ENCODE peak calls at places on chromosome 4, in five cellular contexts. P, K, N, W and Q are unnamed samples.

GRCh38 chr4:79597266-79597665 is 189.2 kb upstream of the GK2 start:
- ATAC-seq in N (no peak), K (no peak), P (no peak), W (no peak), Q (no peak)

GRCh38 chr4:27819261-27819660 is 958.6 kb downstream of the STIM2 start:
- ATAC-seq in K (no peak), P (no peak), W (no peak), N (no peak), Q (no peak)

GRCh38 chr4:126850286-126850685 is 782.5 kb upstream of the INTU start:
- ATAC-seq in P (peak), K (no peak), W (peak), N (peak), Q (no peak)

GRCh38 chr4:169099775-169100180 is 89.7 kb upstream of the CBR4 start:
- ATAC-seq in K (peak), W (no peak), N (no peak), P (peak), Q (peak)

GRCh38 chr4:128600996-128601857 is 208.3 kb upstream of the JADE1 start:
- ATAC-seq in W (peak), K (peak), N (peak), P (peak), Q (peak)

GRCh38 chr4:114041117-114041475 is 61.6 kb upstream of the ARSJ start:
- ATAC-seq in W (no peak), P (no peak), N (no peak), K (no peak), Q (no peak)

GRCh38 chr4:69881173-69881773 is 21.3 kb upstream of the SULT1E1 start:
- ATAC-seq in N (peak), P (peak), W (no peak), K (peak), Q (no peak)

GRCh38 chr4:143396695-143397094 is 60.0 kb downstream of the GAB1 start:
- ATAC-seq in P (no peak), N (no peak), W (peak), K (peak), Q (no peak)

GRCh38 chr4:168839758-168840385 is 170.2 kb downstream of the CBR4 start:
- ATAC-seq in W (no peak), K (no peak), N (peak), P (peak), Q (peak)

GRCh38 chr4:69568787-69569186 is 70.7 kb downstream of the UGT2A2 start:
- ATAC-seq in N (no peak), P (no peak), W (no peak), K (no peak), Q (no peak)

GRCh38 chr4:14719053-14719452 is 283.2 kb upstream of the CPEB2 start:
- ATAC-seq in W (no peak), N (no peak), P (no peak), K (no peak), Q (peak)

GRCh38 chr4:104735174-104735573 is 240.5 kb upstream of the CXXC4 start:
- ATAC-seq in P (no peak), W (no peak), K (no peak), N (no peak), Q (no peak)

GRCh38 chr4:48085821-48086602 is 48.0 kb downstream of the TXK start:
- ATAC-seq in N (no peak), K (no peak), P (no peak), W (no peak), Q (no peak)

GRCh38 chr4:10730019-10730418 is 45.5 kb upstream of the CLNK start:
- ATAC-seq in W (no peak), N (no peak), K (no peak), P (peak), Q (no peak)

GRCh38 chr4:129138762-129139496 is 43.0 kb downstream of the C4orf33 start:
- ATAC-seq in K (peak), W (peak), N (no peak), P (no peak), Q (no peak)

GRCh38 chr4:74968456-74969164 is 35.7 kb downstream of the PARM1 start:
- ATAC-seq in W (no peak), N (no peak), P (peak), K (no peak), Q (no peak)

GRCh38 chr4:159463235-159463634 is 360.4 kb downstream of the RAPGEF2 start:
- ATAC-seq in K (peak), W (no peak), N (no peak), P (no peak), Q (no peak)

GRCh38 chr4:118816538-118817177 is 19.3 kb downstream of the SEC24D start:
- ATAC-seq in K (no peak), W (peak), N (no peak), P (no peak), Q (no peak)

GRCh38 chr4:55727746-55728145 is 91.6 kb upstream of the NMU start:
- ATAC-seq in P (no peak), K (no peak), N (peak), W (no peak), Q (no peak)

GRCh38 chr4:113756005-113756410 is 5.5 kb downstream of the CAMK2D start:
- ATAC-seq in W (no peak), K (peak), P (peak), N (no peak), Q (no peak)

GRCh38 chr4:98909646-98910045 is 19.3 kb downstream of the EIF4E start:
- ATAC-seq in P (no peak), N (no peak), K (no peak), W (no peak), Q (no peak)

GRCh38 chr4:147799986-147800555 is 68.2 kb downstream of the ARHGAP10 start:
- ATAC-seq in N (no peak), W (no peak), K (no peak), P (peak), Q (no peak)

GRCh38 chr4:113607998-113608397 is 153.5 kb downstream of the CAMK2D start:
- ATAC-seq in N (no peak), W (no peak), P (peak), K (no peak), Q (no peak)

GRCh38 chr4:42642136-42642797 is 14.6 kb downstream of the ATP8A1 start:
- ATAC-seq in W (no peak), N (no peak), P (peak), K (no peak), Q (no peak)

GRCh38 chr4:15162465-15163283 is 160.4 kb downstream of the CPEB2 start:
- ATAC-seq in W (peak), K (peak), P (peak), N (peak), Q (peak)

GRCh38 chr4:153480704-153481103 is 14.5 kb downstream of the TMEM131L start:
- ATAC-seq in N (no peak), K (no peak), P (peak), W (no peak), Q (no peak)

GRCh38 chr4:86977621-86978184 is 42.9 kb downstream of the AFF1 start:
- ATAC-seq in W (no peak), P (peak), K (peak), N (peak), Q (no peak)

GRCh38 chr4:53141308-53141707 is 224.6 kb downstream of the SCFD2 start:
- ATAC-seq in P (no peak), K (no peak), N (no peak), W (no peak), Q (no peak)

GRCh38 chr4:4981427-4981826 is 37.8 kb downstream of the CYTL1 start:
- ATAC-seq in P (no peak), W (no peak), K (no peak), N (peak), Q (peak)

GRCh38 chr4:81490761-81491160 is 19.1 kb upstream of the RASGEF1B start:
- ATAC-seq in W (no peak), K (no peak), N (peak), P (no peak), Q (no peak)

GRCh38 chr4:80171251-80171650 is 26.1 kb upstream of the PRDM8 start:
- ATAC-seq in N (no peak), W (no peak), P (no peak), K (no peak), Q (no peak)

DNA sequence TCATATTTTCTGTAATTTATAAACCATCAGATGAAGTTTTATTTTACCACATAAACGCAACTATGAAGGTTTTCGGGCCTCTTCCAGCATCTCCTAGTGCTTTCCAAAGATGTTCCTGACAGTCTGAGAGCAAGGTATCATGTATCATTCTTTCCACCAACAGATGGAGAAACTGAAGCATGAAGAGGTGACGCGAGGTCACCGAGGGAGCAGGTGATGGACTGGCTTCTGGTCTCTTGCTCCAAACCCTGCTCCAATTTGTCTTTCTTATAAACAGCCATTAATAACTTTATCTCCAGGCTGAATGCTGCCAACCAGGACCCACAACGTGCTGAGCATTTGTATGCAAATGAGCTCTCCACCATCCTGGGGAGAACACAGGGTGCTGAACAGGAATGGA is 86.3 kb upstream of the MAML3 start:
- ATAC-seq in K (no peak), N (no peak), P (no peak), W (no peak), Q (no peak)
- TF ChIP-seq POLR2AphosphoS5 in K (no peak), N (no peak), P (no peak), W (no peak), Q (no peak)

GRCh38 chr4:20251796-20252655 is at the start of gene SLIT2:
- ATAC-seq in K (peak), N (peak), P (peak), W (peak), Q (peak)

GRCh38 chr4:20254517-20255250 is 3.0 kb downstream of the SLIT2 start:
- ATAC-seq in W (no peak), P (no peak), N (peak), K (no peak), Q (peak)

GRCh38 chr4:20253799-20254409 is 2.2 kb downstream of the SLIT2 start:
- ATAC-seq in K (no peak), P (no peak), N (peak), W (no peak), Q (peak)

GRCh38 chr4:20252656-20253271 is 1.1 kb downstream of the SLIT2 start:
- ATAC-seq in P (no peak), N (peak), W (no peak), K (no peak), Q (peak)

GRCh38 chr4:20253272-20253798 is 1.6 kb downstream of the SLIT2 start:
- ATAC-seq in K (no peak), W (no peak), N (peak), P (no peak), Q (no peak)
- H3K4me3 ChIP-seq in K (no peak), W (no peak), N (peak), P (no peak), Q (peak)

GRCh38 chr4:141080668-141081067 is 52.6 kb downstream of the RNF150 start:
- ATAC-seq in K (no peak), W (no peak), P (no peak), N (no peak), Q (no peak)
- TF ChIP-seq EP300 in K (no peak), W (no peak), P (no peak), N (no peak), Q (no peak)

GRCh38 chr4:26275261-26275660 is 45.6 kb upstream of the RBPJ start:
- ATAC-seq in W (no peak), N (peak), P (no peak), K (no peak), Q (no peak)

GRCh38 chr4:26271703-26272102 is 49.1 kb upstream of the RBPJ start:
- ATAC-seq in K (no peak), N (no peak), W (no peak), P (no peak), Q (no peak)

GRCh38 chr4:26272654-26273307 is 48.0 kb upstream of the RBPJ start:
- ATAC-seq in P (no peak), K (no peak), N (peak), W (no peak), Q (no peak)

GRCh38 chr4:26269038-26269437 is 51.8 kb upstream of the RBPJ start:
- ATAC-seq in N (no peak), W (no peak), P (no peak), K (no peak), Q (no peak)

GRCh38 chr4:26273308-26273980 is 47.4 kb upstream of the RBPJ start:
- ATAC-seq in P (no peak), K (no peak), N (peak), W (no peak), Q (peak)
- TF ChIP-seq POLR2AphosphoS5 in P (no peak), K (no peak), N (no peak), W (no peak), Q (no peak)

DNA sequence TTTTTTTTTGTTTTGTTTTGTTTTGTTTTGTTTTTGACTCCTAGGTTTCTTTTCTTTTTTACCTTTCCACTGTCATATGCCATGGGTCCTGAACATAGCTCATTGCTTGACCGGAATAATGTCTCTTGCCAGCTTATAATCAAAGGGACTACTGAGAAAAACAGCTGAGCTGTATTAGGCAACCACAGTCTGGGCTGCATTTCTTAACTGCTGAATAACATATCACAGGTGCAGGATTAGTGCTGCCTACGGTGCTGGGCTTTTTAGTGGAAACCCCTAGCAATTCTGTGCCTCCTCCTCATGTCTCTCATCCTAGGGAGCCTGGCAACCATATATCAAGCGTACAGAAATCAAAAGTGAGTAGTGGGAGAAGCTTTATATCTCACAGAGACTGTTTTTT is 333.5 kb downstream of the BMPR1B start:
- ATAC-seq in W (no peak), K (no peak), P (no peak), N (no peak), Q (no peak)
- H3K4me3 ChIP-seq in W (no peak), K (no peak), P (no peak), N (no peak), Q (no peak)

DNA sequence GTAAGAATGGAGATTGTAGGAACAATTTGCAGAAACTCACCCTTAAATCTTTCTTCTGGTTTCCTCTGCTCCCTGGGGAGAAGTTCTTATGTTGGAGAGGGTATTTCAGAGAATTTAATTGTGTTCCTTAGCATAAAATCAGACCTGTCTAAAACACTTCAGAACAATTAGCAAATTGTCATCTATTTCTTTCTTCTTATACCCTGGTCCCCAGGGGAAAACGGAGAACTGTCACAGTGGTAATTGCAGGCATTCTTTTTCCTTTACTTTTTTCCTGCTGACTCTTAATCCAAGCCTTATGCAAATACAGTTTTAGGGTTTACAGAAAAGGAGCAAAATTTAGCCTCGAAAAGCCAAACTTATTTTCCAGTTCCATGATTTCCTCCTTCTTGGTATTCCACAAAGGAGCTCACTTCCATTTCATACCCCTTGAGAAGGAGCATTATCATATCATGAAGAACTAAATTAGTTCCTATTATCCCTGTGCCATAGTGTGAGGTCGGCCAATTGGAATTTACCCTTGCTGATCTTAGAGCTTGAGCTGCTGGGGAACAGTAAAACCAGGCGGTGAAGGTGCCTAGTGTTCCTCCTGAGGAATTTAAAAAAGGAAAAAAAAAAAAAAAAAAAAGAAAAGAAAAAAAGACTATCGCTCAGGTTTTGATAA is 173.8 kb downstream of the IL15 start:
- ATAC-seq in N (no peak), W (no peak), K (no peak), P (no peak), Q (no peak)
- TF ChIP-seq EP300 in N (no peak), W (no peak), K (no peak), P (no peak), Q (no peak)

DNA sequence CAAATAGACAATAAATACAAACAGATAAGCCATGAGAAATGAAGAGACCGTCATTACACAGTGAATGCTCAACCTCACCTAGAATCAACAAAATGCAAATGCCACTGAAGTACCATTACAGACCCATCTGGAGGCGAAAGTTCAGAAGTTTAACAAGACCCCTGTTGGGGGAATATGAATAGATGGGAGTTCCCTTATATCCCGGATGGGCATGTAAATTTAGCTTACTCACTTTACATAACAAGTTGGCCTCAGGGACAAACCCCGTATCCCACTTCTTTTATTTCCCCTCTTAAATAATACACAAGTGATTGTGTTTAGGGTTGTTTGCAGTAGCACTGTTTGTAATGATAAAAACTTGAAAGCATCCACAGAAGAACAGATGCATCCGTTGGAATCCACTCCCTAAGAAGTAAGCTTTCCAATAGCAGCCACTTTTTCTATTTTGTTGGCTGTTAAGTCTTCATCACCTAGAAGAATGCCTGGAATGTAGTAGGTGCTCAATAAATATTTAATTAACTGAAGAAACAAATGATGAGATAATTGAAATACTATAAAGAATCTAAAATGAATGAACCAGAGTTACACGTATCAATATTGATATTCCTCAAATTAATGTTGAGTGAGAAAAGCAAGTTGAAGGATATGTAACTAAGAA is 1076.3 kb upstream of the TENM3 start:
- ATAC-seq in W (no peak), N (no peak), P (no peak), K (no peak), Q (no peak)
- TF ChIP-seq POLR2AphosphoS5 in W (no peak), N (no peak), P (no peak), K (no peak), Q (no peak)

GRCh38 chr4:7938513-7939376 is 916 bp downstream of the AFAP1 start:
- ATAC-seq in W (no peak), P (no peak), K (peak), N (peak), Q (peak)
- H3K4me3 ChIP-seq in W (no peak), P (no peak), K (peak), N (peak), Q (peak)

GRCh38 chr4:184657144-184657543 is 7.6 kb downstream of the PRIMPOL start:
- ATAC-seq in K (no peak), W (no peak), P (no peak), N (no peak), Q (no peak)

GRCh38 chr4:184651899-184652298 is 2.4 kb downstream of the PRIMPOL start:
- ATAC-seq in K (no peak), P (no peak), N (no peak), W (no peak), Q (no peak)

GRCh38 chr4:184655889-184656869 is 6.6 kb downstream of the PRIMPOL start:
- ATAC-seq in K (no peak), W (no peak), N (no peak), P (peak), Q (no peak)

GRCh38 chr4:184649971-184650855 is 675 bp downstream of the PRIMPOL start:
- ATAC-seq in N (peak), K (peak), P (peak), W (peak), Q (no peak)

GRCh38 chr4:184653650-184654049 is 4.1 kb downstream of the PRIMPOL start:
- ATAC-seq in K (no peak), P (no peak), W (no peak), N (no peak), Q (no peak)
- TF ChIP-seq EP300 in K (no peak), P (no peak), W (no peak), N (no peak), Q (no peak)